ENCODE peak calls at places on chromosomes 16 and 17, in five cellular contexts. One of them, this sample, is unnamed. For H3K4me1, the result is how much of the 10 kb centered on the place peaks cover.

GRCh38 chr16:1645914-1646525 is 32.1 kb upstream of the JPT2 start:
- DNase-seq in thoracic aorta: no peak
- DNase-seq in aorta: no peak
- DNase-seq in GM23338: no peak
- DNase-seq in HepG2: peak
- DNase-seq in this sample: no peak

GRCh38 chr17:33073416-33073815 is 81.8 kb downstream of the SPACA3 start:
- DNase-seq in thoracic aorta: no peak
- DNase-seq in GM23338: no peak
- DNase-seq in aorta: no peak
- DNase-seq in HepG2: no peak
- DNase-seq in this sample: no peak

GRCh38 chr17:48542114-48542955 is 2.6 kb downstream of the HOXB2 start:
- DNase-seq in GM23338: peak
- DNase-seq in thoracic aorta: no peak
- DNase-seq in aorta: no peak
- DNase-seq in HepG2: no peak
- DNase-seq in this sample: no peak

GRCh38 chr16:74740795-74741304 is 33.8 kb downstream of the FA2H start:
- DNase-seq in HepG2: no peak
- DNase-seq in aorta: peak
- DNase-seq in GM23338: no peak
- DNase-seq in thoracic aorta: no peak
- DNase-seq in this sample: no peak

GRCh38 chr16:88718178-88718577 is 11.9 kb downstream of the CTU2 start:
- DNase-seq in HepG2: no peak
- DNase-seq in GM23338: no peak
- DNase-seq in aorta: no peak
- DNase-seq in thoracic aorta: no peak
- DNase-seq in this sample: no peak

GRCh38 chr17:49646391-49647255 is 31.3 kb downstream of the SPOP start:
- DNase-seq in aorta: peak
- DNase-seq in thoracic aorta: no peak
- DNase-seq in GM23338: no peak
- DNase-seq in HepG2: peak
- DNase-seq in this sample: no peak

GRCh38 chr16:70740919-70741778 is 55.3 kb upstream of the MTSS2 start:
- DNase-seq in GM23338: no peak
- DNase-seq in thoracic aorta: no peak
- DNase-seq in HepG2: no peak
- DNase-seq in aorta: no peak
- DNase-seq in this sample: no peak

GRCh38 chr16:716250-716607 is 1.3 kb downstream of the METRN start:
- DNase-seq in thoracic aorta: no peak
- DNase-seq in aorta: no peak
- DNase-seq in HepG2: peak
- DNase-seq in GM23338: peak
- DNase-seq in this sample: peak

GRCh38 chr17:64546716-64547115 is 39.9 kb downstream of the CEP95 start:
- DNase-seq in HepG2: no peak
- DNase-seq in thoracic aorta: no peak
- DNase-seq in aorta: no peak
- DNase-seq in GM23338: no peak
- DNase-seq in this sample: no peak
- H3K4me1 ChIP-seq in HepG2: under half
- H3K4me1 ChIP-seq in thoracic aorta: under half
- H3K4me1 ChIP-seq in aorta: under half
- H3K4me1 ChIP-seq in GM23338: under half
- H3K4me1 ChIP-seq in this sample: under half

GRCh38 chr17:81860756-81861568 is 627 bp upstream of the P4HB start:
- DNase-seq in aorta: peak
- DNase-seq in HepG2: peak
- DNase-seq in thoracic aorta: peak
- DNase-seq in GM23338: peak
- DNase-seq in this sample: peak
- H3K4me1 ChIP-seq in aorta: under half
- H3K4me1 ChIP-seq in HepG2: half or more
- H3K4me1 ChIP-seq in thoracic aorta: under half
- H3K4me1 ChIP-seq in GM23338: under half
- H3K4me1 ChIP-seq in this sample: under half

GRCh38 chr17:79990051-79990592 is 45.5 kb downstream of the TBC1D16 start:
- DNase-seq in thoracic aorta: no peak
- DNase-seq in HepG2: peak
- DNase-seq in GM23338: no peak
- DNase-seq in aorta: peak
- DNase-seq in this sample: no peak

GRCh38 chr17:79989106-79989835 is 46.4 kb downstream of the TBC1D16 start:
- DNase-seq in GM23338: no peak
- DNase-seq in thoracic aorta: no peak
- DNase-seq in aorta: peak
- DNase-seq in HepG2: no peak
- DNase-seq in this sample: no peak

GRCh38 chr17:79991140-79991923 is 44.3 kb downstream of the TBC1D16 start:
- DNase-seq in GM23338: peak
- DNase-seq in HepG2: peak
- DNase-seq in thoracic aorta: no peak
- DNase-seq in aorta: peak
- DNase-seq in this sample: peak

GRCh38 chr17:79991924-79992656 is 43.6 kb downstream of the TBC1D16 start:
- DNase-seq in GM23338: peak
- DNase-seq in aorta: no peak
- DNase-seq in HepG2: peak
- DNase-seq in thoracic aorta: no peak
- DNase-seq in this sample: peak

GRCh38 chr17:79990704-79991103 is 45.0 kb downstream of the TBC1D16 start:
- DNase-seq in GM23338: no peak
- DNase-seq in HepG2: no peak
- DNase-seq in aorta: peak
- DNase-seq in thoracic aorta: no peak
- DNase-seq in this sample: no peak
- H3K4me1 ChIP-seq in GM23338: under half
- H3K4me1 ChIP-seq in HepG2: half or more
- H3K4me1 ChIP-seq in aorta: under half
- H3K4me1 ChIP-seq in thoracic aorta: under half
- H3K4me1 ChIP-seq in this sample: half or more

GRCh38 chr17:77148959-77149510 is 8.3 kb downstream of the SEC14L1 start:
- DNase-seq in HepG2: no peak
- DNase-seq in aorta: no peak
- DNase-seq in GM23338: no peak
- DNase-seq in thoracic aorta: no peak
- DNase-seq in this sample: no peak

GRCh38 chr17:77145635-77146632 is 5.2 kb downstream of the SEC14L1 start:
- DNase-seq in HepG2: peak
- DNase-seq in aorta: peak
- DNase-seq in GM23338: peak
- DNase-seq in thoracic aorta: no peak
- DNase-seq in this sample: peak

GRCh38 chr17:77147357-77147801 is 6.6 kb downstream of the SEC14L1 start:
- DNase-seq in GM23338: no peak
- DNase-seq in thoracic aorta: no peak
- DNase-seq in HepG2: no peak
- DNase-seq in aorta: no peak
- DNase-seq in this sample: no peak

GRCh38 chr17:77146882-77147281 is 6.1 kb downstream of the SEC14L1 start:
- DNase-seq in aorta: no peak
- DNase-seq in thoracic aorta: no peak
- DNase-seq in HepG2: no peak
- DNase-seq in GM23338: peak
- DNase-seq in this sample: no peak

DNA sequence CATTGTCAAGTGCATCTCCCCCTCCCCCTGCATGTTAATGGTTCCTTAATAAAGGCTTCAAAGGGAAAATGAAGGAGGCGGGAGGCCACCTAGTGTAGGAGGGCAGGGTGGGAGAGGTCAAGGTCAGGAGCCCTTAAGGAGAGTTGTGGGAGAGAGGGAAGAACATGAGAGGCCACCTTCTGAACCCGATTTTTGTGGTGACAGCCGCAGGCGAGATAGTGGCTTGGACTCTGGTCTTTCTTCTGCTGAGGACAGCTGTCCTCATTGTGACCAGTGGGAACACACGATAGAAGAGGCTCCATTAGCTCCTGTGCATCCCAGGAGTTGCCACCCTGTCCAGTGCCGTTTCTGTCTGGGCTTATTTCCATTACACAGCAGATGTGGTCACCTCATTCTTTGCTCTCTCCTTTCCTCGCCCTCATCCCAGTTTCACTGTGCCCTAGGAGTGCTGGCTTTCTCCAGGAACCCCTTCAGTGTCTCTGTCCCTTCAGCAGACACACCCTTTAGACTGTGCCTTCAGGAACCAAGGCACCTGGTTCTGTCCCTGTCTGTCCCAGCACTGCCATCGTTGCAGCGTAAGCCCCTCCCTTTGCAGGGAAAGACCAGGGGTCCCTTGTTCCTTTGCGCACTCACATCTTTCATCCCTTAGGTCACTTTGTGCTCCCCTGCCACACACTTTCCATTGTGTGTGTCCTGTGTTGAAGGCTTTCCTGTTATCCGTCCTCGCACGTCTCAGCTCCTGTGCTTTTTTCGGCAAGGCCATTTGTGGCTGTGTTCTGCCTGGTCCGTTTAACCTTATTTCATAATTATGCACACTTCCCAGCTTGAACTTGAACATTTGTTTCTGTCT is 7.6 kb downstream of the SEC14L1 start:
- DNase-seq in GM23338: no peak
- DNase-seq in thoracic aorta: no peak
- DNase-seq in HepG2: peak
- DNase-seq in aorta: no peak
- DNase-seq in this sample: no peak
- H3K4me1 ChIP-seq in GM23338: under half
- H3K4me1 ChIP-seq in thoracic aorta: under half
- H3K4me1 ChIP-seq in HepG2: half or more
- H3K4me1 ChIP-seq in aorta: under half
- H3K4me1 ChIP-seq in this sample: under half

GRCh38 chr17:38888842-38889241 is 19.0 kb downstream of the LASP1 start:
- DNase-seq in aorta: no peak
- DNase-seq in thoracic aorta: no peak
- DNase-seq in HepG2: no peak
- DNase-seq in GM23338: no peak
- DNase-seq in this sample: no peak
- H3K4me1 ChIP-seq in aorta: under half
- H3K4me1 ChIP-seq in thoracic aorta: under half
- H3K4me1 ChIP-seq in HepG2: under half
- H3K4me1 ChIP-seq in GM23338: under half
- H3K4me1 ChIP-seq in this sample: under half

GRCh38 chr17:45156242-45156641 is 5.4 kb upstream of the HEXIM2 start:
- DNase-seq in HepG2: no peak
- DNase-seq in thoracic aorta: no peak
- DNase-seq in GM23338: no peak
- DNase-seq in aorta: no peak
- DNase-seq in this sample: no peak
- H3K4me1 ChIP-seq in HepG2: under half
- H3K4me1 ChIP-seq in thoracic aorta: under half
- H3K4me1 ChIP-seq in GM23338: under half
- H3K4me1 ChIP-seq in aorta: under half
- H3K4me1 ChIP-seq in this sample: under half

DNA sequence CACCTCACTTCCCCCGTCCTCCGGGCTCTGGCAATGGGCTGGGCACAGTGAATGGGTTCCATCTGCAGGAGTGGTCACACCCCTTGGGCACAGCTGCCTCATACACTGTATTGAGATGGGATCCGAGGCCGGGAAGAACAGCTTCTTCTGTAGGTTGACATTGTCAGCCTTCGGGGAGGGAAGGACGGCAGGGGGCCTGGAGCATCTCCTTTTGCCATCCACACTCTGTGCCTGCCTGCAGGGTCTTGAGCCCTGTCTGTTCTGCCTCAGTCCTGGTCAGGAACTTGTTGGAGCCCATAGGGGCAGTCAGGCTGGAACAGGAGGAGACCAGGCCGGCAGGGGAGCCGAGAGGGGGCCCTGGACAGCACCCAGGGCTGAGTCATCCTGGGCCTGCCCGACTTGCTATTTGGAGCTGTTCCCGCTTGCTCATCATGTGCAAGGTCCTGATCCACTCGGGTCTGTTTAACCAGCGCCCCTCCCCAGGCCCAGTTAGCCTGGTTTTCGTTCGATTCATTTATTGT is 286.8 kb downstream of the SEC14L1 start:
- DNase-seq in HepG2: no peak
- DNase-seq in aorta: peak
- DNase-seq in GM23338: no peak
- DNase-seq in thoracic aorta: no peak
- DNase-seq in this sample: no peak
- H3K4me1 ChIP-seq in HepG2: half or more
- H3K4me1 ChIP-seq in aorta: under half
- H3K4me1 ChIP-seq in GM23338: under half
- H3K4me1 ChIP-seq in thoracic aorta: half or more
- H3K4me1 ChIP-seq in this sample: half or more